ENCODE peak calls at places on chromosomes 16 and 17, in ten cellular contexts. N is neural crest cell, X is epithelial cell of proximal tubule, G is HL-60, S is GM13977, U is transverse colon, I is fibroblast of villous mesenchyme, Q is Calu3, T is mucosa of descending colon, W is testis. C is an unnamed sample.

GRCh38 chr17:2449486-2449885 is 48.6 kb upstream of the MNT start:
- DNase-seq in U (no peak), X (no peak), W (no peak), G (no peak), I (no peak), T (no peak), S (peak; percentile 47), Q (no peak), N (no peak), C (no peak)

GRCh38 chr17:5194346-5194745 is 2.7 kb upstream of the ZNF594 start:
- DNase-seq in G (no peak), I (no peak), T (no peak), X (no peak), N (no peak), S (no peak), Q (no peak), W (no peak), U (no peak), C (no peak)

GRCh38 chr16:68756250-68757051 is 19.4 kb downstream of the CDH1 start:
- DNase-seq in T (peak; percentile 80), U (peak; percentile 83), S (peak; percentile 82), N (no peak), X (no peak), Q (peak; percentile 95), I (peak; percentile 17), W (no peak), G (peak; percentile 13), C (no peak)

GRCh38 chr17:63309021-63309420 is 137.1 kb downstream of the CYB561 start:
- DNase-seq in U (no peak), S (no peak), W (no peak), X (no peak), T (no peak), G (no peak), N (no peak), Q (no peak), I (no peak), C (no peak)

GRCh38 chr16:70157477-70158260 is 15.9 kb upstream of the CLEC18C start:
- DNase-seq in N (no peak), T (no peak), G (peak; percentile 1), W (peak; percentile 11), U (no peak), Q (no peak), X (no peak), I (no peak), S (peak; percentile 24), C (no peak)

GRCh38 chr17:39772987-39773664 is 35.4 kb downstream of the GRB7 start:
- DNase-seq in W (no peak), I (no peak), T (no peak), Q (peak; percentile 85), X (no peak), G (no peak), N (no peak), S (no peak), U (no peak), C (no peak)

GRCh38 chr16:27315333-27316037 is 1.7 kb downstream of the IL4R start:
- DNase-seq in Q (peak; percentile 77), N (no peak), U (peak; percentile 60), W (no peak), S (peak; percentile 54), I (peak; percentile 89), X (no peak), T (peak; percentile 79), G (peak; percentile 87), C (peak; percentile 91)

GRCh38 chr16:87325480-87325879 is 8.3 kb upstream of the C16orf95 start:
- DNase-seq in S (no peak), U (no peak), W (no peak), X (no peak), G (no peak), I (no peak), T (no peak), Q (no peak), N (no peak), C (no peak)

GRCh38 chr17:48915459-48916282 is 7.5 kb downstream of the UBE2Z start:
- DNase-seq in T (no peak), W (no peak), G (no peak), N (no peak), U (peak; percentile 11), X (peak; percentile 81), I (peak; percentile 90), Q (peak; percentile 63), S (peak; percentile 71), C (no peak)

GRCh38 chr17:37527249-37527851 is 37.7 kb downstream of the DUSP14 start:
- DNase-seq in Q (peak; percentile 74), U (no peak), S (peak; percentile 39), I (peak; percentile 64), W (no peak), T (no peak), N (no peak), G (peak; percentile 20), X (peak; percentile 15), C (no peak)

GRCh38 chr17:75267146-75267402 is 4.0 kb downstream of the MIF4GD start:
- DNase-seq in N (no peak), T (no peak), W (no peak), S (no peak), G (peak; percentile 95), X (no peak), U (no peak), Q (no peak), I (no peak), C (no peak)

GRCh38 chr16:87000007-87000406 is 317.2 kb downstream of the C16orf95 start:
- DNase-seq in U (no peak), X (no peak), Q (peak; percentile 58), N (no peak), G (no peak), S (no peak), I (no peak), W (no peak), T (no peak), C (no peak)

DNA sequence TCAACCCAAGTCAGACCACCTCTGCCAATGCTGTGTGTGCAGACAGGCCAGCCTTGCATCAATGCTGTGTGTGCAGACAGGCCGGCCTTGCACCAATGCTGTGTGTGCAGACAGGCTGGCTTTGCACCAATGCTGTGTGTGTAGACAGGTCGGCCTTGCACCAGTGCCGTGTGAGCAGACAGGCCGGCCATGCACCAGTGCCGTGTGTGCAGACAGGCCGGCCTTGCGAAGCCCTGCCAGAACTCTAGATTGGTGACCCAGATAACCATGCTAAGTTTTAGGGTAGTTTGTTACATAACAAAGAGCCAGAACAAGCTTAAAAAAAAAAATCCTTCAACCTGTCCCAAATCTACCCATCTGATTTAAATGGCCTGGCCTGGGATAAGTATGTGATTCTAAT is 54.3 kb downstream of the ELAC2 start:
- DNase-seq in Q (no peak), I (no peak), U (no peak), W (no peak), X (no peak), S (no peak), T (no peak), N (no peak), G (no peak), C (no peak)
- TF ChIP-seq CTCF in Q (no peak), I (no peak), U (no peak), W (no peak), X (no peak), S (no peak), T (no peak), N (no peak), G (no peak), C (no peak)

GRCh38 chr16:50282010-50282538 is 15.7 kb downstream of the ADCY7 start:
- DNase-seq in U (peak; percentile 84), I (peak; percentile 61), N (no peak), W (peak; percentile 58), T (peak; percentile 90), Q (no peak), X (no peak), S (peak; percentile 77), G (peak; percentile 99), C (peak; percentile 76)
- TF ChIP-seq CTCF in U (no peak), I (no peak), N (no peak), W (no peak), T (no peak), Q (no peak), X (no peak), S (no peak), G (no peak), C (no peak)

DNA sequence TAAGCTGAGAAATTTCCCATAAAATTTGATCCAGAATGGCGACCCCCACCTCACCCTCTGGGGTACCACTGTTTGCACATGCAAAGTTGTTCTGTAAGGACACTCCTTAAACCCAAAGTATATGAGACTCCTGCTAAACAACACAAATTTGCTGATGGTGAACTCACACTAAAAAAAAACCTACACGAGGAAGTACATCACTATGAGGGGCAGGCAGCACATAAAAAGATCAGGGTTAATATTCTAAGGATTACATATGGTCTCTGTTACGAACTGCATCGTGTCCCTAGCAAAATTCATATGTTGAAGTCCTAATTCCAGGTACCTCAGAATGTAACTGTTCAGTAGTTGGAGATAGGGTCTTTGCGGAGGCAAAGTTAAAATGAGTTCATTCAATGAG is 60.3 kb downstream of the LYRM1 start:
- DNase-seq in N (no peak), S (no peak), Q (no peak), X (no peak), I (no peak), T (no peak), U (no peak), W (no peak), G (no peak), C (no peak)
- TF ChIP-seq CTCF in N (no peak), S (no peak), Q (no peak), X (no peak), I (no peak), T (no peak), U (no peak), W (no peak), G (no peak), C (no peak)

DNA sequence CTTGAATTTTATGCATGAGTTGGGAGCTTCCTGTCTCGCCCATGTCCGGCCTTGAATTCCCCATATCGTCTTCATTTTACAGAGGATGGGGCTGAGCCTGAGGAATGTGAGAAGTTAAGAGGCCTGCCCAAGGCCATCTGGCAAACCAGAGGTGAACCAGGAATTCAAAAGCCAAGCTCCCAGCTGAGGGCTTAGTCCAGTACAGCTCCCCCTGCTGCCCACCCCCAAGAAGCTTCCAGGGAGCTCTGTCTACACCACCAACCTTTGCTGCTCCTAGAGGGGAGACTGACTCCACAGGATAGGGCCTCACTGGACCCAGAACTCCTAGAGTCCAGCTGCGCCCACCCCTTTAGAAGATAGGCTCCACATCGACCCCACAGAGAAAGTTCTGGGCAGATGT is 20.7 kb upstream of the C16orf78 start:
- DNase-seq in I (no peak), W (no peak), U (no peak), G (no peak), S (no peak), X (no peak), N (no peak), Q (peak; percentile 20), T (no peak), C (no peak)
- TF ChIP-seq CTCF in I (no peak), W (peak; percentile 10), U (no peak), G (no peak), S (peak; percentile 33), X (peak; percentile 39), N (peak; percentile 38), Q (no peak), T (no peak), C (peak; percentile 20)

DNA sequence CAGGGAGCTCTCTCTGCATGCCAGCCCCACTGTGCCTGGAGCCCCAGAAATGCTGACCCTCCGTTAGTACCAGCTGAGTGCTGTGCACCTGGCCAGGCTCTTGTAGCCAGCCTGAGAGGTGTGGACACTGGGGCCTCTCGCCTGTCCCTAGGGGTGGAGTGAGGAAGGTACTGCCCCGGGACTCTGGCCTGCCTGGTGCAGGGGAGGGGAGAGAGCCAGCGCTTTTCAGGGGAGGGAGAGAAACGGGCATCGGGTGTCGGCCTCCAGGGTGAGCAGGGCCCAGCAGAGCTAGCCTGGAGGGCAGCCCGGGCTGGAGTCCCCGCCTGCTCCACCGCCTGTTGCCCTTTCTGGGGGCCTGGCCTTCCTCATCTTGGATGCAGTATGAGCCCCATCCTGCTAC is 13.1 kb downstream of the MAP2K3 start:
- DNase-seq in N (no peak), X (no peak), G (no peak), U (no peak), T (no peak), I (no peak), W (no peak), Q (no peak), S (no peak), C (no peak)
- TF ChIP-seq CTCF in N (no peak), X (no peak), G (no peak), U (no peak), T (no peak), I (no peak), W (no peak), Q (no peak), S (no peak), C (peak; percentile 28)